ENCODE peak calls at places on chromosomes 7 and 10, in eight cellular contexts. One of them, this sample, is unnamed.
A peak's percentile ranks its signal among the peaks of the same experiment; 100 is the strongest.

GRCh38 chr7:148622887-148623585 is 32.5 kb downstream of the C7orf33 start:
- DNase-seq in IMR-90: no peak
- DNase-seq in cardiac fibroblast: no peak
- DNase-seq in HFFc6: no peak
- DNase-seq in NCI-H1694: peak; percentile 97
- DNase-seq in GM12892: no peak
- DNase-seq in activated CD4-positive, alpha-beta T cell treated with anti-CD3 and anti-CD28 coated beads for 48 hours: no peak
- DNase-seq in T-helper 1 cell: no peak
- DNase-seq in this sample: no peak

GRCh38 chr10:116611153-116611545 is 9.6 kb upstream of the PNLIPRP2 start:
- DNase-seq in IMR-90: no peak
- DNase-seq in GM12892: no peak
- DNase-seq in activated CD4-positive, alpha-beta T cell treated with anti-CD3 and anti-CD28 coated beads for 48 hours: no peak
- DNase-seq in cardiac fibroblast: no peak
- DNase-seq in NCI-H1694: no peak
- DNase-seq in T-helper 1 cell: no peak
- DNase-seq in HFFc6: no peak
- DNase-seq in this sample: no peak

GRCh38 chr10:546451-546850 is 143.0 kb downstream of the DIP2C start:
- DNase-seq in NCI-H1694: no peak
- DNase-seq in T-helper 1 cell: no peak
- DNase-seq in HFFc6: no peak
- DNase-seq in activated CD4-positive, alpha-beta T cell treated with anti-CD3 and anti-CD28 coated beads for 48 hours: no peak
- DNase-seq in IMR-90: no peak
- DNase-seq in cardiac fibroblast: no peak
- DNase-seq in GM12892: no peak
- DNase-seq in this sample: no peak

GRCh38 chr7:6271694-6272371 is 591 bp downstream of the CYTH3 start:
- DNase-seq in IMR-90: no peak
- DNase-seq in HFFc6: no peak
- DNase-seq in T-helper 1 cell: no peak
- DNase-seq in NCI-H1694: no peak
- DNase-seq in GM12892: peak; percentile 34
- DNase-seq in cardiac fibroblast: no peak
- DNase-seq in activated CD4-positive, alpha-beta T cell treated with anti-CD3 and anti-CD28 coated beads for 48 hours: peak; percentile 18
- DNase-seq in this sample: no peak

GRCh38 chr7:6175642-6176041 is 96.8 kb downstream of the CYTH3 start:
- DNase-seq in cardiac fibroblast: peak; percentile 77
- DNase-seq in NCI-H1694: no peak
- DNase-seq in GM12892: no peak
- DNase-seq in IMR-90: peak; percentile 57
- DNase-seq in HFFc6: peak; percentile 56
- DNase-seq in T-helper 1 cell: no peak
- DNase-seq in activated CD4-positive, alpha-beta T cell treated with anti-CD3 and anti-CD28 coated beads for 48 hours: no peak
- DNase-seq in this sample: peak; percentile 53

GRCh38 chr10:124014416-124015154 is 78.8 kb downstream of the CHST15 start:
- DNase-seq in NCI-H1694: no peak
- DNase-seq in GM12892: no peak
- DNase-seq in activated CD4-positive, alpha-beta T cell treated with anti-CD3 and anti-CD28 coated beads for 48 hours: no peak
- DNase-seq in HFFc6: no peak
- DNase-seq in T-helper 1 cell: no peak
- DNase-seq in cardiac fibroblast: no peak
- DNase-seq in IMR-90: no peak
- DNase-seq in this sample: no peak

GRCh38 chr10:15451137-15452094 is 80.3 kb upstream of the FAM171A1 start:
- DNase-seq in cardiac fibroblast: no peak
- DNase-seq in activated CD4-positive, alpha-beta T cell treated with anti-CD3 and anti-CD28 coated beads for 48 hours: no peak
- DNase-seq in HFFc6: no peak
- DNase-seq in GM12892: no peak
- DNase-seq in IMR-90: no peak
- DNase-seq in T-helper 1 cell: no peak
- DNase-seq in NCI-H1694: no peak
- DNase-seq in this sample: no peak

GRCh38 chr10:106311590-106311989 is 852.9 kb downstream of the SORCS1 start:
- DNase-seq in T-helper 1 cell: no peak
- DNase-seq in cardiac fibroblast: peak; percentile 4
- DNase-seq in GM12892: no peak
- DNase-seq in IMR-90: no peak
- DNase-seq in NCI-H1694: no peak
- DNase-seq in activated CD4-positive, alpha-beta T cell treated with anti-CD3 and anti-CD28 coated beads for 48 hours: no peak
- DNase-seq in HFFc6: no peak
- DNase-seq in this sample: no peak

GRCh38 chr10:70090951-70091350 is 38.3 kb downstream of the MACROH2A2 start:
- DNase-seq in NCI-H1694: no peak
- DNase-seq in IMR-90: no peak
- DNase-seq in T-helper 1 cell: no peak
- DNase-seq in cardiac fibroblast: no peak
- DNase-seq in HFFc6: no peak
- DNase-seq in GM12892: no peak
- DNase-seq in activated CD4-positive, alpha-beta T cell treated with anti-CD3 and anti-CD28 coated beads for 48 hours: no peak
- DNase-seq in this sample: no peak

GRCh38 chr10:48792687-48793096 is 108.0 kb downstream of the WDFY4 start:
- DNase-seq in cardiac fibroblast: peak; percentile 41
- DNase-seq in HFFc6: peak; percentile 68
- DNase-seq in T-helper 1 cell: no peak
- DNase-seq in NCI-H1694: no peak
- DNase-seq in GM12892: no peak
- DNase-seq in activated CD4-positive, alpha-beta T cell treated with anti-CD3 and anti-CD28 coated beads for 48 hours: no peak
- DNase-seq in IMR-90: peak; percentile 70
- DNase-seq in this sample: peak; percentile 61

GRCh38 chr7:30199271-30199670 is 64.5 kb downstream of the MTURN start:
- DNase-seq in HFFc6: no peak
- DNase-seq in GM12892: no peak
- DNase-seq in T-helper 1 cell: no peak
- DNase-seq in cardiac fibroblast: no peak
- DNase-seq in IMR-90: no peak
- DNase-seq in activated CD4-positive, alpha-beta T cell treated with anti-CD3 and anti-CD28 coated beads for 48 hours: no peak
- DNase-seq in NCI-H1694: no peak
- DNase-seq in this sample: no peak

GRCh38 chr7:3754488-3755365 is 453.7 kb downstream of the SDK1 start:
- DNase-seq in cardiac fibroblast: peak; percentile 65
- DNase-seq in HFFc6: no peak
- DNase-seq in NCI-H1694: no peak
- DNase-seq in T-helper 1 cell: no peak
- DNase-seq in IMR-90: peak; percentile 56
- DNase-seq in activated CD4-positive, alpha-beta T cell treated with anti-CD3 and anti-CD28 coated beads for 48 hours: no peak
- DNase-seq in GM12892: no peak
- DNase-seq in this sample: no peak

This sample was measured in stromal cell of bone marrow.